ENCODE peak calls at places on chromosomes 4 and X, in five cellular contexts. L, Z, R, I and E are unnamed samples.

GRCh38 chr4:1192091-1192492 is 19.7 kb upstream of the SPON2 start:
- DNase-seq in L (no peak), Z (peak), R (peak), I (peak), E (no peak)

GRCh38 chrX:56813318-56813837 is 84.3 kb downstream of the NBDY start:
- DNase-seq in L (no peak), Z (no peak), R (peak), I (peak), E (no peak)

GRCh38 chr4:36773467-36773866 is 471.1 kb upstream of the NWD2 start:
- DNase-seq in L (no peak), Z (no peak), R (no peak), I (no peak), E (no peak)

GRCh38 chr4:183906736-183907651 is 1.9 kb downstream of the STOX2 start:
- DNase-seq in L (peak), Z (peak), R (no peak), I (no peak), E (peak)

GRCh38 chr4:96729641-96730040 is 889.7 kb downstream of the PDHA2 start:
- DNase-seq in L (no peak), Z (no peak), R (no peak), I (no peak), E (no peak)

GRCh38 chr4:123505077-123505456 is 108.5 kb downstream of the SPRY1 start:
- DNase-seq in L (no peak), Z (no peak), R (peak), I (no peak), E (no peak)

GRCh38 chr4:1723131-1723801 is 1.9 kb downstream of the TACC3 start:
- DNase-seq in L (no peak), Z (peak), R (no peak), I (no peak), E (no peak)

GRCh38 chr4:127586922-127587571 is 45.7 kb upstream of the INTU start:
- DNase-seq in L (no peak), Z (no peak), R (peak), I (peak), E (no peak)

GRCh38 chr4:85610450-85610849 is 135.5 kb downstream of the ARHGAP24 start:
- DNase-seq in L (no peak), Z (no peak), R (no peak), I (no peak), E (no peak)

GRCh38 chr4:171203425-171203824 is 609.8 kb upstream of the GALNTL6 start:
- DNase-seq in L (no peak), Z (no peak), R (no peak), I (peak), E (no peak)

GRCh38 chr4:108477527-108478108 is 142.8 kb upstream of the RPL34 start:
- DNase-seq in L (no peak), Z (no peak), R (no peak), I (no peak), E (no peak)

GRCh38 chr4:108473163-108473720 is 147.1 kb upstream of the RPL34 start:
- DNase-seq in L (no peak), Z (no peak), R (peak), I (no peak), E (no peak)
- TF ChIP-seq CTCF in L (no peak), Z (no peak), R (no peak), I (no peak), E (no peak)

GRCh38 chr4:71732706-71733105 is 51.2 kb downstream of the GC start:
- DNase-seq in L (no peak), Z (no peak), R (peak), I (peak), E (no peak)
- TF ChIP-seq CTCF in L (peak), Z (peak), R (peak), I (peak), E (peak)

DNA sequence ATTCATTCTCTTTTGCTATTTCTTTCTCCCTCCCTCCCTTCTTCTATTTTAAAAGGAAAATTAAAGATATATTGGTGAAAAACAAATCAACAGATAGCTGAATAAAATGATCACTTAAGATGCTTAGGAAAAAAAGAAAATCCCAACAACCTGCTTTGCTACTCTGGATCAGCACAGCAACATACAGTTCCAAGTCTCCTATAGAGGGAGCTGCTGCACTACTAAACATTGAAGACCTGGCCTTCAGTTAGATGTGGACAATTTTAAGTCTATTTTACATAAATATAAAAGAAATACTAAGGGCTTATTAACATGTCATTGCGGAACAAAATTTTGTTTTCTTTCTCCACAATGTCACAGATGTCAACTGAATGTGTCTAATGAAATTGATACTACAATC is 226.4 kb downstream of the MAGEB5 start:
- DNase-seq in L (no peak), Z (no peak), R (peak), I (peak), E (no peak)
- TF ChIP-seq CTCF in L (peak), Z (peak), R (peak), I (peak), E (peak)

GRCh38 chrX:133475521-133475920 is 60.2 kb upstream of the GPC4 start:
- DNase-seq in L (no peak), Z (no peak), R (no peak), I (no peak), E (no peak)
- TF ChIP-seq CTCF in L (no peak), Z (no peak), R (no peak), I (no peak), E (no peak)

GRCh38 chrX:15566244-15566643 is 34.5 kb downstream of the ACE2 start:
- DNase-seq in L (no peak), Z (no peak), R (no peak), I (no peak), E (no peak)

GRCh38 chrX:15570145-15570544 is 30.6 kb downstream of the ACE2 start:
- DNase-seq in L (no peak), Z (no peak), R (no peak), I (no peak), E (no peak)

GRCh38 chrX:15567267-15567666 is 33.5 kb downstream of the ACE2 start:
- DNase-seq in L (no peak), Z (no peak), R (no peak), I (no peak), E (no peak)

GRCh38 chrX:15564981-15565579 is 35.7 kb downstream of the ACE2 start:
- DNase-seq in L (peak), Z (peak), R (peak), I (peak), E (peak)

GRCh38 chrX:15567886-15568616 is 32.7 kb downstream of the ACE2 start:
- DNase-seq in L (no peak), Z (no peak), R (no peak), I (peak), E (no peak)
- TF ChIP-seq CTCF in L (peak), Z (no peak), R (peak), I (peak), E (no peak)